ENCODE peak calls at places on chromosome 11, in five cellular contexts. M is dorsolateral prefrontal cortex, X is progenitor cell of endocrine pancreas, Q is RWPE1, R is mesothelial cell of epicardium. L is an unnamed sample.

GRCh38 chr11:119108151-119108856 is 1.2 kb downstream of the C2CD2L start:
- DNase-seq in M (peak; percentile 37), Q (peak; percentile 81), R (no peak), X (no peak), L (no peak)

GRCh38 chr11:76388408-76388807 is 7.3 kb downstream of the GVQW3 start:
- DNase-seq in Q (no peak), M (no peak), R (no peak), X (no peak), L (no peak)

GRCh38 chr11:101718406-101718805 is 134.6 kb upstream of the TRPC6 start:
- DNase-seq in X (no peak), Q (peak; percentile 13), M (no peak), R (no peak), L (no peak)

GRCh38 chr11:59097113-59097708 is 9.8 kb upstream of the FAM111B start:
- DNase-seq in Q (peak; percentile 5), X (no peak), R (peak; percentile 55), M (no peak), L (peak; percentile 29)

GRCh38 chr11:42345933-42346332 is 886.5 kb upstream of the LRRC4C start:
- DNase-seq in R (no peak), Q (no peak), X (no peak), M (no peak), L (no peak)

GRCh38 chr11:1515082-1516060 is 28.8 kb upstream of the MOB2 start:
- DNase-seq in R (peak; percentile 95), Q (peak; percentile 75), M (peak; percentile 92), X (peak; percentile 89), L (no peak)

GRCh38 chr11:68142028-68142412 is 20.8 kb upstream of the CHKA start:
- DNase-seq in M (no peak), R (no peak), X (no peak), Q (no peak), L (no peak)

GRCh38 chr11:126354631-126355323 is 709 bp upstream of the ST3GAL4 start:
- DNase-seq in X (no peak), Q (no peak), M (no peak), R (no peak), L (no peak)

GRCh38 chr11:110134120-110134519 is 40.9 kb downstream of the ZC3H12C start:
- DNase-seq in X (no peak), Q (no peak), R (no peak), M (no peak), L (no peak)

GRCh38 chr11:17692006-17692405 is 27.4 kb upstream of the MYOD1 start:
- DNase-seq in M (no peak), R (no peak), X (no peak), Q (no peak), L (no peak)

GRCh38 chr11:113839842-113840241 is 35.5 kb downstream of the USP28 start:
- DNase-seq in M (no peak), X (no peak), Q (no peak), R (no peak), L (no peak)

GRCh38 chr11:17457361-17458104 is 19.1 kb downstream of the ABCC8 start:
- DNase-seq in M (peak; percentile 72), X (no peak), R (no peak), Q (no peak), L (no peak)

GRCh38 chr11:115654792-115655191 is 150.6 kb upstream of the CADM1 start:
- DNase-seq in R (no peak), X (no peak), M (no peak), Q (no peak), L (no peak)

GRCh38 chr11:30454108-30454507 is 131.2 kb downstream of the ARL14EP start:
- DNase-seq in M (no peak), X (no peak), R (no peak), Q (no peak), L (no peak)

GRCh38 chr11:96267490-96268010 is 75.4 kb downstream of the MAML2 start:
- DNase-seq in X (no peak), Q (no peak), R (no peak), M (no peak), L (no peak)

GRCh38 chr11:9069256-9069655 is 22.1 kb downstream of the SCUBE2 start:
- DNase-seq in R (no peak), X (no peak), M (no peak), Q (no peak), L (no peak)

GRCh38 chr11:121328967-121329653 is 36.5 kb downstream of the SC5D start:
- DNase-seq in X (no peak), R (no peak), Q (no peak), M (no peak), L (no peak)

GRCh38 chr11:104531075-104531474 is 367.1 kb upstream of the PDGFD start:
- DNase-seq in Q (no peak), M (no peak), R (no peak), X (no peak), L (no peak)

GRCh38 chr11:117780456-117780855 is 16.6 kb downstream of the DSCAML1 start:
- DNase-seq in M (no peak), R (no peak), Q (no peak), X (no peak), L (no peak)

GRCh38 chr11:70267405-70267950 is 3.0 kb upstream of the PPFIA1 start:
- DNase-seq in M (no peak), X (no peak), Q (no peak), R (no peak), L (no peak)

GRCh38 chr11:128467610-128468041 is 119.7 kb downstream of the ETS1 start:
- DNase-seq in R (no peak), X (no peak), M (no peak), Q (peak; percentile 35), L (peak; percentile 69)

GRCh38 chr11:36054628-36055027 is 110.8 kb downstream of the LDLRAD3 start:
- DNase-seq in R (no peak), M (no peak), Q (no peak), X (no peak), L (no peak)

GRCh38 chr11:36055356-36055755 is 111.5 kb downstream of the LDLRAD3 start:
- DNase-seq in X (no peak), R (no peak), Q (no peak), M (peak; percentile 68), L (no peak)

GRCh38 chr11:36053901-36054300 is 110.0 kb downstream of the LDLRAD3 start:
- DNase-seq in X (no peak), R (no peak), Q (no peak), M (no peak), L (no peak)

GRCh38 chr11:36057372-36058045 is 113.6 kb downstream of the LDLRAD3 start:
- DNase-seq in X (no peak), M (no peak), Q (no peak), R (no peak), L (peak; percentile 23)

DNA sequence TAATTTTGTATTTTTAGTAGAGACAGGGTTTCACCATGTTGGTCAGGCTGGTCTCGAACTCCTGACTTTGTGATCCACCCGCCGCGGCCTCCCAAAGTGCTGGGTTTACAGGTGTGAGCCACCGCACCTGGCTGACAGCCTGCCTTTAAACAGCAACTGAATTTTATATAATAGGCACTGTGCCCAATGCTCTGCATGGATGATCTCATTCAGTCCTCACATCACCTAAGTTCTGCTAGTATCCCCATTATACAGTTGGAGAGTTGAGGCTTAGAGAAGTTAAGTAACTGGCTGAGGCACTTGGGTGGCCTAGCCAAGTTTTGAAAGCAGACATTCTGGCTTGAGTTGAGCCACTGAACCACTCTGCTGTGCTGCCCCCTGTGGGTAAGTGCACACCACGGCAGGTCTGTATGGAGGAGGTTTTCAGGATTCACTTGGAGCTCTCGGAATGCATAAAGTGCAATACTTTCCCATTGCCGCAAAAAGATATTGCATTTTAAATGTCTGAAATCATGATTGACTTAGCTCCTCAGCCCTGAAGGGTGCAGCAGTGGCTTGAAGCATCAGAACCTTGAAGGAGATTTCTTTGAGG is 112.4 kb downstream of the LDLRAD3 start:
- DNase-seq in Q (no peak), R (no peak), X (no peak), M (no peak), L (no peak)
- TF ChIP-seq CTCF in Q (no peak), R (peak; percentile 31), X (peak; percentile 63), M (peak; percentile 42), L (peak; percentile 37)

GRCh38 chr11:85539740-85540139 is 87.4 kb downstream of the DLG2 start:
- DNase-seq in Q (no peak), R (no peak), M (no peak), X (no peak), L (no peak)

GRCh38 chr11:85540635-85541034 is 86.5 kb downstream of the DLG2 start:
- DNase-seq in M (no peak), X (no peak), Q (no peak), R (no peak), L (no peak)

GRCh38 chr11:85539029-85539689 is 88.0 kb downstream of the DLG2 start:
- DNase-seq in R (no peak), X (no peak), M (no peak), Q (no peak), L (no peak)

GRCh38 chr11:85540181-85540580 is 87.0 kb downstream of the DLG2 start:
- DNase-seq in X (no peak), Q (no peak), M (no peak), R (no peak), L (no peak)

DNA sequence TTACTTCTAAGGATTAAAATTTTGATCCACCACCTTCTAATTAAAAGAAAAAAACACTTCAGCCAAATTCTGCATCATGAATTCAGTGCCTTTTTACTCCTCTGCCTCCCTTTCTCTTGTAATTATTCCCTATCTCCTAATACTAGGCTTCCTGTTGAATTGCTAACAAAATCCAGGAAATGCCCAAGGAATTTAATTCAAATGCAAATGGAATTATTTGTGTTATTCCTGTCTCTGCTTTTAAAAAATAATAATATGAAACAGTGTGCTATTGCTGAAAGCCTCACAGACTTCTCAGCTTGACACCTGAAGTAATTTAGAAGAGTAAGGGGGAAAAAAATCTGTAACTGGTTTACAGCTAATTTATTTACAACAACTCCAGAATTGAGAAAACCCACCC is 85.5 kb downstream of the DLG2 start:
- DNase-seq in R (no peak), Q (no peak), X (no peak), M (no peak), L (no peak)
- TF ChIP-seq CTCF in R (no peak), Q (no peak), X (no peak), M (no peak), L (no peak)

DNA sequence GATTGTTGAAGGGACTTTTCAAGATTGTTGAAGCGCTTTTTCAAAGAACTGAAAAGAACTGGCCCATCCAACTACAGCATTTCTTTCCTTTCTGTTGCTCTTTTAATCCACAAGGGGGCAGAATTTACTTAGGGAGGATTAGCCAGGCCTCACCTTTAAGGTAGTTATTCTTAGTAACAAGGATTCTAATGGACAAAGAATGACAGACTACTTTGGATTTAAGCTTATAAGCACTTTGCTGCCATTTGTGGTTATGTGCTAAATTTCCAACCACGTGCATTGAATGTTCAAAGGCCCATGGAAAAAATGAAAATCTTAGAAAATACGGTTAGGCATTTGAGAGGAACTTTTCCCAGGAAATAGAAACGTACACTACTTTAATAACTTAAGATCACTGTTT is 49.5 kb upstream of the HSPA8 start:
- DNase-seq in Q (peak; percentile 64), M (no peak), R (no peak), X (no peak), L (no peak)
- TF ChIP-seq CTCF in Q (peak; percentile 81), M (peak; percentile 88), R (peak; percentile 76), X (peak; percentile 78), L (peak; percentile 62)

GRCh38 chr11:94926271-94926625 is 47.1 kb downstream of the CWC15 start:
- DNase-seq in X (no peak), R (no peak), Q (no peak), M (no peak), L (no peak)

GRCh38 chr11:94928146-94928995 is 45.0 kb downstream of the CWC15 start:
- DNase-seq in R (no peak), M (no peak), Q (no peak), X (no peak), L (no peak)

GRCh38 chr11:94926698-94927237 is 46.6 kb downstream of the CWC15 start:
- DNase-seq in M (no peak), Q (no peak), X (no peak), R (no peak), L (peak; percentile 91)

GRCh38 chr11:94924074-94925031 is 49.0 kb downstream of the CWC15 start:
- DNase-seq in Q (no peak), M (no peak), R (no peak), X (no peak), L (no peak)

GRCh38 chr11:94925422-94926270 is 47.7 kb downstream of the CWC15 start:
- DNase-seq in X (no peak), M (no peak), R (no peak), Q (no peak), L (no peak)
- TF ChIP-seq CTCF in X (no peak), M (no peak), R (no peak), Q (no peak), L (no peak)

L was measured in AG09319.